ENCODE peak calls at places on chromosome 4, in nine cellular contexts. O is Caco-2, Y is HT1080, Z is SHP77, B is lower lobe of right lung, W is NCI-H1436, S is GM10248, A is T-cell, U is WERI-Rb-1. P is an unnamed sample.

GRCh38 chr4:170305627-170306026 is 215.9 kb upstream of the AADAT start:
- DNase-seq in O (no peak), Y (no peak), Z (no peak), B (no peak), W (no peak), S (no peak), A (no peak), U (no peak), P (no peak)

GRCh38 chr4:96162631-96163030 is 322.7 kb downstream of the PDHA2 start:
- DNase-seq in O (no peak), Y (no peak), Z (no peak), B (no peak), W (no peak), S (no peak), A (no peak), U (no peak), P (no peak)

GRCh38 chr4:73740353-73740778 is at the start of gene CXCL8:
- DNase-seq in O (no peak), Y (peak; percentile 99), Z (peak; percentile 42), B (peak; percentile 57), W (no peak), S (no peak), A (no peak), U (no peak), P (no peak)

GRCh38 chr4:93384897-93385296 is 443.7 kb upstream of the ATOH1 start:
- DNase-seq in O (no peak), Y (peak; percentile 46), Z (no peak), B (no peak), W (no peak), S (no peak), A (no peak), U (no peak), P (no peak)

GRCh38 chr4:123127865-123128264 is 205.5 kb upstream of the NUDT6 start:
- DNase-seq in O (no peak), Y (no peak), Z (no peak), B (no peak), W (no peak), S (no peak), A (no peak), U (no peak), P (no peak)

GRCh38 chr4:150906987-150907633 is 108.0 kb downstream of the LRBA start:
- DNase-seq in O (no peak), Y (no peak), Z (no peak), B (no peak), W (no peak), S (no peak), A (no peak), U (no peak), P (no peak)

GRCh38 chr4:165175879-165176278 is 31.5 kb upstream of the KLHL2 start:
- DNase-seq in O (no peak), Y (no peak), Z (no peak), B (no peak), W (no peak), S (no peak), A (no peak), U (no peak), P (no peak)

GRCh38 chr4:83011779-83012630 is 1.4 kb upstream of the LIN54 start:
- DNase-seq in O (peak; percentile 69), Y (peak; percentile 25), Z (peak; percentile 3), B (peak; percentile 66), W (no peak), S (peak; percentile 30), A (peak; percentile 18), U (peak; percentile 38), P (peak; percentile 51)

GRCh38 chr4:52836653-52837052 is 25.5 kb upstream of the RASL11B start:
- DNase-seq in O (no peak), Y (no peak), Z (no peak), B (no peak), W (no peak), S (no peak), A (no peak), U (no peak), P (no peak)

GRCh38 chr4:185461565-185461964 is 10.0 kb downstream of the CCDC110 start:
- DNase-seq in O (no peak), Y (no peak), Z (no peak), B (no peak), W (no peak), S (no peak), A (no peak), U (no peak), P (no peak)

GRCh38 chr4:98300706-98301105 is 39.5 kb downstream of the RAP1GDS1 start:
- DNase-seq in O (no peak), Y (no peak), Z (no peak), B (no peak), W (no peak), S (no peak), A (no peak), U (no peak), P (no peak)

GRCh38 chr4:10664408-10664807 is 20.2 kb downstream of the CLNK start:
- DNase-seq in O (no peak), Y (peak; percentile 98), Z (no peak), B (no peak), W (no peak), S (no peak), A (no peak), U (no peak), P (no peak)

GRCh38 chr4:105632599-105632998 is 75.9 kb downstream of the INTS12 start:
- DNase-seq in O (no peak), Y (no peak), Z (no peak), B (no peak), W (no peak), S (no peak), A (no peak), U (no peak), P (no peak)

GRCh38 chr4:174696657-174697056 is 132.4 kb downstream of the GLRA3 start:
- DNase-seq in O (no peak), Y (no peak), Z (no peak), B (no peak), W (no peak), S (no peak), A (no peak), U (no peak), P (no peak)

GRCh38 chr4:107939307-107939706 is 8.0 kb downstream of the CYP2U1 start:
- DNase-seq in O (no peak), Y (no peak), Z (no peak), B (no peak), W (no peak), S (no peak), A (no peak), U (no peak), P (no peak)